ENCODE peak calls at places on chromosomes 7 and 10, in five cellular contexts. J is astrocyte, E is kidney, X is HCT116, P is neural progenitor cell. B is an unnamed sample.

GRCh38 chr10:4981722-4982471 is 18.7 kb downstream of the AKR1C1 start:
- DNase-seq in J (peak; percentile 31), P (peak; percentile 74), E (no peak), X (peak; percentile 26), B (peak; percentile 34)

GRCh38 chr10:28445511-28445910 is 87.4 kb upstream of the WAC start:
- DNase-seq in E (no peak), X (no peak), J (no peak), P (peak; percentile 41), B (no peak)

GRCh38 chr10:72096115-72097000 is 8.0 kb upstream of the SPOCK2 start:
- DNase-seq in P (peak; percentile 32), E (no peak), J (peak; percentile 25), X (no peak), B (peak; percentile 83)

GRCh38 chr7:26658698-26659084 is 205.7 kb downstream of the SKAP2 start:
- DNase-seq in X (no peak), P (peak; percentile 53), J (no peak), E (no peak), B (no peak)

GRCh38 chr10:68434657-68435056 is 27.6 kb upstream of the RUFY2 start:
- DNase-seq in E (no peak), J (no peak), P (no peak), X (no peak), B (peak; percentile 20)

GRCh38 chr7:17463511-17464085 is 165.1 kb downstream of the AHR start:
- DNase-seq in E (no peak), J (no peak), P (no peak), X (no peak), B (no peak)

GRCh38 chr10:121781101-121781500 is 146.7 kb downstream of the ATE1 start:
- DNase-seq in J (no peak), E (no peak), P (no peak), X (peak; percentile 18), B (no peak)

GRCh38 chr10:5560844-5561703 is 36.3 kb downstream of the CALML3 start:
- DNase-seq in P (no peak), E (peak; percentile 60), X (no peak), J (no peak), B (no peak)

GRCh38 chr7:120985130-120985758 is 3.3 kb upstream of the CPED1 start:
- DNase-seq in X (no peak), P (no peak), E (no peak), J (no peak), B (no peak)

GRCh38 chr10:59887006-59887405 is 19.4 kb downstream of the CCDC6 start:
- DNase-seq in P (no peak), J (no peak), E (no peak), X (no peak), B (no peak)

GRCh38 chr10:12950583-12951128 is 50.9 kb downstream of the CCDC3 start:
- DNase-seq in X (no peak), P (no peak), J (no peak), E (no peak), B (no peak)

GRCh38 chr7:50284296-50284695 is 20.2 kb upstream of the IKZF1 start:
- DNase-seq in P (no peak), E (no peak), J (no peak), X (no peak), B (no peak)

GRCh38 chr7:46486264-46487206 is 565.5 kb upstream of the IGFBP3 start:
- DNase-seq in E (peak; percentile 69), X (no peak), P (no peak), J (peak; percentile 88), B (peak; percentile 81)

GRCh38 chr10:6328708-6329423 is 126.1 kb downstream of the PFKFB3 start:
- DNase-seq in P (no peak), X (no peak), E (no peak), J (no peak), B (no peak)

GRCh38 chr7:34991938-34992840 is 45.1 kb downstream of the DPY19L1 start:
- DNase-seq in E (no peak), J (peak; percentile 55), P (no peak), X (peak; percentile 39), B (peak; percentile 42)

GRCh38 chr7:129792721-129793120 is 160.0 kb downstream of the UBE2H start:
- DNase-seq in E (no peak), X (no peak), P (no peak), J (no peak), B (no peak)

GRCh38 chr10:37619336-37619735 is 238.1 kb downstream of the ZNF248 start:
- DNase-seq in X (no peak), P (no peak), J (no peak), E (no peak), B (no peak)

GRCh38 chr10:109456566-109457361 is 466.5 kb downstream of the XPNPEP1 start:
- DNase-seq in P (peak; percentile 71), X (no peak), E (peak; percentile 62), J (no peak), B (peak; percentile 7)

GRCh38 chr10:27138277-27138676 is 15.9 kb downstream of the YME1L1 start:
- DNase-seq in P (no peak), J (no peak), E (no peak), X (no peak), B (no peak)

GRCh38 chr7:32501522-32501921 is 6.2 kb downstream of the AVL9 start:
- DNase-seq in X (peak; percentile 24), E (no peak), P (no peak), J (peak; percentile 82), B (peak; percentile 36)

GRCh38 chr7:115709664-115710063 is 320.9 kb downstream of the TFEC start:
- DNase-seq in J (no peak), P (no peak), X (no peak), E (no peak), B (no peak)

GRCh38 chr10:102621418-102622325 is 22.6 kb upstream of the TRIM8 start:
- DNase-seq in J (peak; percentile 61), E (peak; percentile 54), P (no peak), X (no peak), B (no peak)

GRCh38 chr7:7122701-7123281 is 59.6 kb upstream of the C1GALT1 start:
- DNase-seq in E (no peak), J (peak; percentile 78), P (no peak), X (no peak), B (peak; percentile 6)

GRCh38 chr7:94368371-94368791 is 26.3 kb upstream of the COL1A2 start:
- DNase-seq in J (peak; percentile 86), X (no peak), E (no peak), P (peak; percentile 25), B (peak; percentile 76)

GRCh38 chr10:86077271-86077670 is 289.3 kb downstream of the GRID1 start:
- DNase-seq in X (no peak), P (no peak), E (no peak), J (no peak), B (no peak)

GRCh38 chr10:31975157-31975765 is 46.6 kb upstream of the ARHGAP12 start:
- DNase-seq in X (no peak), J (no peak), P (peak; percentile 21), E (no peak), B (no peak)

GRCh38 chr10:30124706-30125105 is 65.3 kb upstream of the JCAD start:
- DNase-seq in E (no peak), P (no peak), X (no peak), J (no peak), B (no peak)

GRCh38 chr10:132107211-132107946 is 41.6 kb downstream of the JAKMIP3 start:
- DNase-seq in J (no peak), P (no peak), E (peak; percentile 37), X (no peak), B (no peak)

GRCh38 chr10:24958701-24959392 is 6.4 kb upstream of the PRTFDC1 start:
- DNase-seq in J (peak; percentile 90), P (no peak), E (no peak), X (no peak), B (peak; percentile 76)

GRCh38 chr7:155299539-155300202 is 2.0 kb downstream of the INSIG1 start:
- DNase-seq in J (no peak), E (no peak), X (no peak), P (peak; percentile 56), B (peak; percentile 40)

GRCh38 chr10:110859206-110859946 is 12.4 kb upstream of the PDCD4 start:
- DNase-seq in J (no peak), E (no peak), P (no peak), X (no peak), B (no peak)

GRCh38 chr10:53476650-53477312 is 704.2 kb upstream of the MBL2 start:
- DNase-seq in X (no peak), J (no peak), P (no peak), E (no peak), B (no peak)

GRCh38 chr7:42691030-42691639 is 220.7 kb downstream of the C7orf25 start:
- DNase-seq in X (peak; percentile 10), E (no peak), J (peak; percentile 31), P (peak; percentile 79), B (peak; percentile 77)

GRCh38 chr10:55233090-55233489 is 432.1 kb upstream of the PCDH15 start:
- DNase-seq in P (no peak), X (no peak), J (no peak), E (no peak), B (no peak)

GRCh38 chr7:150399861-150400778 is 21.0 kb downstream of the ZNF775 start:
- DNase-seq in P (no peak), E (peak; percentile 74), J (peak; percentile 37), X (no peak), B (peak; percentile 74)

GRCh38 chr7:55375237-55375636 is 10.1 kb downstream of the LANCL2 start:
- DNase-seq in J (no peak), P (no peak), X (no peak), E (no peak), B (no peak)

GRCh38 chr10:72685264-72685921 is 6.5 kb upstream of the MCU start:
- DNase-seq in E (no peak), X (no peak), J (no peak), P (no peak), B (no peak)

GRCh38 chr10:124732931-124733536 is 11.1 kb downstream of the FAM53B start:
- DNase-seq in E (peak; percentile 88), P (no peak), X (no peak), J (peak; percentile 44), B (peak; percentile 80)

GRCh38 chr7:106282852-106283251 is 1.9 kb downstream of the NAMPT start:
- DNase-seq in E (no peak), X (no peak), P (no peak), J (no peak), B (no peak)
- H3K9ac ChIP-seq in E (no peak overlapping the region), X (peak overlapping the region; percentile 86), P (no peak overlapping the region), J (no peak overlapping the region), B (peak overlapping the region; percentile 87)

GRCh38 chr7:12685550-12685949 is 1.9 kb upstream of the ARL4A start:
- DNase-seq in P (peak; percentile 75), E (no peak), J (peak; percentile 23), X (no peak), B (peak; percentile 52)
- H3K9ac ChIP-seq in P (no peak overlapping the region), E (no peak overlapping the region), J (peak overlapping the region; percentile 95), X (no peak overlapping the region), B (peak overlapping the region; percentile 94)

GRCh38 chr10:69881202-69881601 is 79.5 kb downstream of the COL13A1 start:
- DNase-seq in X (no peak), J (no peak), P (no peak), E (peak; percentile 51), B (no peak)
- H3K9ac ChIP-seq in X (no peak overlapping the region), J (no peak overlapping the region), P (no peak overlapping the region), E (no peak overlapping the region), B (peak overlapping the region; percentile 12)

GRCh38 chr7:28802450-28802849 is 155.7 kb downstream of the TRIL start:
- DNase-seq in P (no peak), E (no peak), X (no peak), J (peak; percentile 77), B (no peak)

GRCh38 chr7:28800150-28800549 is 158.0 kb downstream of the TRIL start:
- DNase-seq in X (no peak), P (no peak), J (no peak), E (no peak), B (no peak)

GRCh38 chr7:28804157-28804556 is 154.0 kb downstream of the TRIL start:
- DNase-seq in X (no peak), E (peak; percentile 54), J (no peak), P (no peak), B (no peak)

GRCh38 chr7:28798233-28798632 is 159.9 kb downstream of the TRIL start:
- DNase-seq in E (no peak), P (no peak), X (no peak), J (no peak), B (no peak)

GRCh38 chr7:28799619-28800018 is 158.5 kb downstream of the TRIL start:
- DNase-seq in J (no peak), P (no peak), E (no peak), X (no peak), B (no peak)
- H3K9ac ChIP-seq in J (no peak overlapping the region), P (no peak overlapping the region), E (no peak overlapping the region), X (no peak overlapping the region), B (peak overlapping the region; percentile 48)

B was measured in mesenchymal stem cell.